ENCODE peak calls at places on chromosomes 3 and 15, in seven cellular contexts. E is spleen; W is breast epithelium; Z is CD8-positive, alpha-beta memory T cell; T is thyroid gland; A is SJCRH30; I is uterus. C is an unnamed sample.
A peak's percentile ranks its signal among the peaks of the same experiment; 100 is the strongest.

GRCh38 chr3:197009532-197010019 is 20.0 kb downstream of the MELTF start:
- DNase-seq in E (no peak), W (no peak), Z (no peak), T (no peak), A (no peak), I (no peak), C (no peak)

GRCh38 chr3:151434151-151434890 is 26.5 kb downstream of the IGSF10 start:
- DNase-seq in E (no peak), W (no peak), Z (no peak), T (no peak), A (no peak), I (no peak), C (no peak)

GRCh38 chr3:102156426-102156825 is 278.4 kb upstream of the ZPLD1 start:
- DNase-seq in E (no peak), W (no peak), Z (no peak), T (peak; percentile 37), A (no peak), I (no peak), C (no peak)

GRCh38 chr3:48465237-48465530 is 18.6 kb downstream of the ATRIP start:
- DNase-seq in E (no peak), W (no peak), Z (no peak), T (no peak), A (no peak), I (no peak), C (no peak)

GRCh38 chr3:16741103-16741758 is 136.0 kb upstream of the DAZL start:
- DNase-seq in E (no peak), W (no peak), Z (no peak), T (no peak), A (no peak), I (no peak), C (peak; percentile 26)

GRCh38 chr15:38877471-38877870 is 312.9 kb upstream of the RASGRP1 start:
- DNase-seq in E (no peak), W (no peak), Z (no peak), T (no peak), A (no peak), I (no peak), C (no peak)

GRCh38 chr15:38377547-38378161 is 76.3 kb upstream of the FAM98B start:
- DNase-seq in E (no peak), W (no peak), Z (no peak), T (no peak), A (no peak), I (no peak), C (no peak)

GRCh38 chr15:70474682-70475438 is 288.5 kb downstream of the UACA start:
- DNase-seq in E (no peak), W (peak; percentile 81), Z (no peak), T (peak; percentile 30), A (no peak), I (peak; percentile 59), C (peak; percentile 87)

GRCh38 chr3:78066287-78066686 is 1026.4 kb downstream of the ROBO2 start:
- DNase-seq in E (no peak), W (no peak), Z (no peak), T (no peak), A (no peak), I (no peak), C (no peak)

GRCh38 chr3:84224262-84224661 is 734.5 kb upstream of the CADM2 start:
- DNase-seq in E (no peak), W (no peak), Z (no peak), T (no peak), A (no peak), I (no peak), C (no peak)

GRCh38 chr3:63878394-63879089 is 14.9 kb downstream of the ATXN7 start:
- DNase-seq in E (no peak), W (no peak), Z (no peak), T (peak; percentile 7), A (no peak), I (no peak), C (no peak)
- H3K4me3 ChIP-seq in E (no peak overlapping the region), W (no peak overlapping the region), Z (no peak overlapping the region), T (no peak overlapping the region), A (no peak overlapping the region), I (no peak overlapping the region), C (no peak overlapping the region)

DNA sequence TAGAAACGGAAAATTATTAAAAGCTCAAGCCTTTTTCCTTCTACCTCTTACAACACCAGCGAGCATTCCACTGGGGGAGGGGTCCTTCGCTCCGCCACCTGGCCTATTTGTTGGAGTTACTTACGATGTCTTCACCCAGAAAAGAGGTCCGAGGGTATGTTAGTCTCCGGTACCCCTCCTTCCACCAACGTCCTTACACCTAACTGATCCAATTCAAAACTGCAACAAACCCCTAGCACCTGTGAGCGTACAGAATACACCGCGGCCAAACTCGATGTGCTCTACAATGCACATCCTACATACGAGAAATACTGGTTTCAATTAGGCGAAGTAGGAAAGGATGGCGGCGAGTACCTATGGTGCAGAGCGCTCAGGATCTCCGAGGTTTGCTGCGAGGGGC is 958 bp downstream of the SLITRK3 start:
- DNase-seq in E (no peak), W (no peak), Z (no peak), T (no peak), A (no peak), I (peak; percentile 22), C (no peak)
- H3K4me1 ChIP-seq in E (peaks cover 10% of the 10 kb centered on the region), W (peaks cover 11% of the 10 kb centered on the region), Z (no peaks in the 10 kb centered on the region), T (peaks cover 40% of the 10 kb centered on the region), A (no peaks in the 10 kb centered on the region), I (no peaks in the 10 kb centered on the region), C (peaks cover 33% of the 10 kb centered on the region)

GRCh38 chr15:67117356-67117755 is 52.0 kb downstream of the SMAD3 start:
- DNase-seq in E (peak; percentile 69), W (no peak), Z (no peak), T (no peak), A (no peak), I (no peak), C (no peak)
- H3K4me3 ChIP-seq in E (no peak overlapping the region), W (no peak overlapping the region), Z (no peak overlapping the region), T (no peak overlapping the region), A (no peak overlapping the region), I (no peak overlapping the region), C (no peak overlapping the region)

DNA sequence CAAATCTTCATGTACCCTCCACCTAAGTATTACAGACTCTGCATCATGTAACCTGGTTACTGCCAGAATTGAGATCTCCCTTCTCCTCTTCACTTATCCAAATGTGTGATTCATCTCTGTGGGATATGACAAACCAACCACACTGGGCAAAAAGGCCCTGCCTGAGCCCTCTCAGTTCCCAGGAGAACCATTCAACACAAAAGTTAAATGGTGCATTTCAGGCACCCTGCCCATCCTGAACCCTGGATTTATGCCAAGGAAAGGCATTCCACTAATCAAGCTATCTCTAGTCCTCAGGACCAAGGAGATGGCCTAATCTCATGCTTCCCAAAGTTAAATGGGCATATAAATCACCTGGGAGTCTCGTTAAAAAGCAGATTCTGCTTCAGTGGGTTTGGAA is 108.5 kb downstream of the TNIK start:
- DNase-seq in E (no peak), W (no peak), Z (no peak), T (peak; percentile 54), A (peak; percentile 51), I (peak; percentile 40), C (no peak)
- H3K4me1 ChIP-seq in E (peaks cover 5% of the 10 kb centered on the region), W (no peaks in the 10 kb centered on the region), Z (peaks cover 23% of the 10 kb centered on the region), T (peaks cover 64% of the 10 kb centered on the region), A (peaks cover 36% of the 10 kb centered on the region), I (no peaks in the 10 kb centered on the region), C (peaks cover 6% of the 10 kb centered on the region)

GRCh38 chr3:171267089-171267488 is 193.1 kb downstream of the TNIK start:
- DNase-seq in E (no peak), W (no peak), Z (no peak), T (peak; percentile 31), A (no peak), I (no peak), C (no peak)

GRCh38 chr3:171266034-171266805 is 194.0 kb downstream of the TNIK start:
- DNase-seq in E (no peak), W (no peak), Z (no peak), T (no peak), A (no peak), I (no peak), C (no peak)

GRCh38 chr3:171268677-171269076 is 191.5 kb downstream of the TNIK start:
- DNase-seq in E (no peak), W (no peak), Z (no peak), T (no peak), A (no peak), I (no peak), C (no peak)

GRCh38 chr3:171270541-171270940 is 189.7 kb downstream of the TNIK start:
- DNase-seq in E (no peak), W (no peak), Z (no peak), T (no peak), A (no peak), I (no peak), C (no peak)

DNA sequence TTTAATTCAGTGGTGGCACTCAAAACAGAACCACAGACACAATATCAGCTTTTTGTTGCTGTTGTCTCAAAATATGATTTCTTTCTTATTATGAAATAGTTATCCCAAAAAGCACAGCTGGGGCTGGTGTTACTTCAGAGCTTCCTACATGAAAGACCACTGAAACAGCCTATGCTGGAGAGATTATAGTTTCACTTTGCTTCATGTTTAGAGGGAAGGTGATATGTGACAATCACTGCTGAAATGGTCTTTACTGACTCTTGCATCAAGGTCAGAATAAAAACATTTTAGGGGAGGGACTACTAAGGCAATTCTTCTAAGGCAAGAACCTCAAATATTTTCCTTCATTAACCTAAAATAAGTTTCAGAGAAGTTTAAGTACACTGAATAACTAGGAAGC is 190.6 kb downstream of the TNIK start:
- DNase-seq in E (no peak), W (no peak), Z (no peak), T (no peak), A (no peak), I (no peak), C (no peak)
- H3K4me3 ChIP-seq in E (no peak overlapping the region), W (no peak overlapping the region), Z (no peak overlapping the region), T (no peak overlapping the region), A (no peak overlapping the region), I (no peak overlapping the region), C (no peak overlapping the region)

DNA sequence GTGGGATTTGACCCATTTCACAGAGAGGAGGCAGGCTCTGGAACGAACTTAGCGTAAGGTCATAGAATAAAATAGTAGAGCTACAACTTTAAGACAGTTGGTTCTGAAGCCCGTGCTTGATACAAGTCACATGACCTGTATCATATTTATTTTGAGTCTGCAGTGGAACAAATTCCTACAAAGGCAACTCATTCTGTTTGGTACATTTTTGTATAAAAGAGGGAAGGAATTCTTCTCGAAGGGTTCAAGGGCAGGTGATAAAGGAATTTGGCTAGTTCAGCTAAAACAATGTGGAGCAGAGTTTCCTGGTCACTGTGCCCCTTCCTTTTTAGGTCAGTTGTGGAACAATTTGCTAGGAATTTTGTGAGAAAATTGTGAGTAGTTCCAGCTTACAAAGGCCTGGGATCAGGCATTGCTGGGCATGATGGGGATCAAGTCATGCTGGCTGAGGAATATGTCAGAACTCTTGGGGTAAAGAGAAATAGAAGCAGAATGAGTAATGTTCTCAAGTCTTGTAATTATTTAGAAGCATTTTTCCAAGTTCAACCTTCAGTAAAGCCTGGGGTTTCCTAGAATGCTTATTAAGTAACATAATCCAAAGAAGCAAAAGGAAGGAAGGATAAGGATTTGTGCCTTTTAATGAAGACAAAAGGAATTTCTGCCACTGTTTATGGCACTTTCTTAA is 19.1 kb downstream of the USP3 start:
- DNase-seq in E (no peak), W (no peak), Z (no peak), T (no peak), A (no peak), I (no peak), C (no peak)
- H3K4me1 ChIP-seq in E (peaks cover 91% of the 10 kb centered on the region), W (no peaks in the 10 kb centered on the region), Z (peaks cover 90% of the 10 kb centered on the region), T (peaks cover 64% of the 10 kb centered on the region), A (peaks cover 4% of the 10 kb centered on the region), I (peaks cover 7% of the 10 kb centered on the region), C (peaks cover 26% of the 10 kb centered on the region)

DNA sequence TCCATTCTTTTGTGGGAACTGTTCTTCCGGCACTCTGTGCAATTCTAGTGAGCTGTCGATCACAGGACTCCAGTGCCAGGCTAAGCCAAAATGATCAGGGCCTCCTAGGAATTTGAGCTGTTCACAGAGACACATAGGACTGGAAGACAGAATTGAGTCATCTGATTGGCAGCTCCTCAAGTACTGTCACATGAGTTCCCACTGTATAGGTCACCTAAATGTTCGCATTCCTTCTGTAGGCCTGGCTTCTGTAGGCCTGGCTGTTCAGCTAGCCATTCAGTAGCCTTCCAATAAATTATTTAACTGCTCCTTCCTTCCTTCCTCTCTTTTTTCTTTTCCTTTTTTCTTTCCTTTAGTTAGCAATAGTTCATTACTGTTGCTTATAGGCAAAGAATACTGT is 4.3 kb downstream of the PROS1 start:
- DNase-seq in E (no peak), W (no peak), Z (no peak), T (no peak), A (no peak), I (no peak), C (no peak)
- H3K4me3 ChIP-seq in E (no peak overlapping the region), W (no peak overlapping the region), Z (no peak overlapping the region), T (no peak overlapping the region), A (no peak overlapping the region), I (no peak overlapping the region), C (no peak overlapping the region)